ENCODE peak calls at places on chromosomes 13 and 19, in ten cellular contexts. I is neural progenitor cell, A is spleen, Y is K562, L is lung, W is heart left ventricle, Z is neuronal stem cell, P is endothelial cell of umbilical vein, G is cardiac muscle cell, J is thoracic aorta. C is an unnamed sample.

GRCh38 chr19:16814526-16815100 is 14.6 kb upstream of the SIN3B start:
- DNase-seq in A (no peak), Z (no peak), G (no peak), I (no peak), W (no peak), P (no peak), Y (no peak), L (no peak), J (no peak), C (no peak)

GRCh38 chr19:54388803-54389144 is 24.0 kb upstream of the LAIR1 start:
- DNase-seq in Y (no peak), L (no peak), W (no peak), G (no peak), J (no peak), A (no peak), I (no peak), P (no peak), Z (no peak), C (no peak)

GRCh38 chr19:55667958-55668357 is 7.1 kb upstream of the EPN1 start:
- DNase-seq in G (no peak), P (no peak), A (no peak), Z (no peak), J (no peak), L (no peak), I (no peak), Y (no peak), W (no peak), C (no peak)

GRCh38 chr19:28828276-28828870 is 384.6 kb downstream of the UQCRFS1 start:
- DNase-seq in J (no peak), G (no peak), P (no peak), I (no peak), Z (no peak), L (no peak), W (no peak), Y (no peak), A (no peak), C (no peak)

GRCh38 chr13:42039457-42039945 is 8.9 kb upstream of the DGKH start:
- DNase-seq in P (no peak), Y (no peak), I (no peak), G (no peak), L (no peak), W (no peak), Z (peak; percentile 12), A (no peak), J (no peak), C (no peak)

GRCh38 chr13:35343417-35343816 is 133.1 kb downstream of the MAB21L1 start:
- DNase-seq in Z (no peak), I (no peak), J (no peak), P (no peak), A (no peak), W (no peak), Y (no peak), L (no peak), G (no peak), C (no peak)

GRCh38 chr19:1357695-1358094 is 26.0 kb upstream of the NDUFS7 start:
- DNase-seq in W (no peak), Y (no peak), Z (no peak), G (no peak), P (no peak), L (no peak), J (no peak), I (peak; percentile 82), A (no peak), C (no peak)

GRCh38 chr13:45142440-45143345 is 22.4 kb downstream of the GTF2F2 start:
- DNase-seq in Y (no peak), A (no peak), G (no peak), Z (no peak), I (peak; percentile 5), L (no peak), P (peak; percentile 49), W (no peak), J (no peak), C (no peak)

GRCh38 chr19:53991224-53992113 is at the start of gene CACNG6:
- DNase-seq in G (peak; percentile 94), W (no peak), I (peak; percentile 72), Y (no peak), J (no peak), A (no peak), P (peak; percentile 56), Z (peak; percentile 43), L (peak; percentile 33), C (no peak)

GRCh38 chr19:49689133-49690072 is at the start of gene ADM5:
- DNase-seq in G (peak; percentile 34), L (no peak), Y (no peak), W (no peak), J (no peak), A (peak; percentile 84), Z (no peak), I (peak; percentile 56), P (peak; percentile 54), C (peak; percentile 35)
- H3K27ac ChIP-seq in G (peak within 1 kb of the TSS; percentile 57), L (peak within 1 kb of the TSS; percentile 77), Y (no peak within 1 kb of the TSS), W (peak within 1 kb of the TSS; percentile 75), J (peak within 1 kb of the TSS; percentile 23), A (peak within 1 kb of the TSS; percentile 35), Z (peak within 1 kb of the TSS; percentile 93), I (peak within 1 kb of the TSS; percentile 86), P (no peak within 1 kb of the TSS), C (peak within 1 kb of the TSS; percentile 44)

GRCh38 chr13:99218969-99219368 is 18.3 kb downstream of the UBAC2 start:
- DNase-seq in W (no peak), P (no peak), A (no peak), Z (no peak), I (no peak), L (no peak), G (no peak), Y (no peak), J (no peak), C (peak; percentile 85)

GRCh38 chr13:99218126-99218525 is 17.5 kb downstream of the UBAC2 start:
- DNase-seq in L (no peak), J (no peak), G (no peak), A (no peak), P (no peak), I (no peak), W (no peak), Z (no peak), Y (no peak), C (no peak)

GRCh38 chr13:99221567-99222239 is 21.0 kb downstream of the UBAC2 start:
- DNase-seq in W (no peak), L (no peak), G (no peak), Z (no peak), J (no peak), I (no peak), A (no peak), P (no peak), Y (no peak), C (no peak)

GRCh38 chr13:99218545-99218944 is 17.9 kb downstream of the UBAC2 start:
- DNase-seq in P (peak; percentile 34), G (no peak), L (peak; percentile 54), W (peak; percentile 82), I (peak; percentile 21), Y (no peak), J (no peak), Z (no peak), A (no peak), C (no peak)

GRCh38 chr13:99220199-99220931 is 19.7 kb downstream of the UBAC2 start:
- DNase-seq in Y (no peak), L (no peak), G (no peak), P (no peak), I (no peak), W (no peak), Z (no peak), A (no peak), J (no peak), C (peak; percentile 59)
- H3K4me1 ChIP-seq in Y (peaks cover 9% of the 10 kb centered on the region), L (peaks cover 28% of the 10 kb centered on the region), G (peaks cover 20% of the 10 kb centered on the region), P (peaks cover 4% of the 10 kb centered on the region), I (peaks cover 28% of the 10 kb centered on the region), W (peaks cover 41% of the 10 kb centered on the region), Z (peaks cover 11% of the 10 kb centered on the region), A (peaks cover 81% of the 10 kb centered on the region), J (peaks cover 48% of the 10 kb centered on the region), C (peaks cover 83% of the 10 kb centered on the region)

DNA sequence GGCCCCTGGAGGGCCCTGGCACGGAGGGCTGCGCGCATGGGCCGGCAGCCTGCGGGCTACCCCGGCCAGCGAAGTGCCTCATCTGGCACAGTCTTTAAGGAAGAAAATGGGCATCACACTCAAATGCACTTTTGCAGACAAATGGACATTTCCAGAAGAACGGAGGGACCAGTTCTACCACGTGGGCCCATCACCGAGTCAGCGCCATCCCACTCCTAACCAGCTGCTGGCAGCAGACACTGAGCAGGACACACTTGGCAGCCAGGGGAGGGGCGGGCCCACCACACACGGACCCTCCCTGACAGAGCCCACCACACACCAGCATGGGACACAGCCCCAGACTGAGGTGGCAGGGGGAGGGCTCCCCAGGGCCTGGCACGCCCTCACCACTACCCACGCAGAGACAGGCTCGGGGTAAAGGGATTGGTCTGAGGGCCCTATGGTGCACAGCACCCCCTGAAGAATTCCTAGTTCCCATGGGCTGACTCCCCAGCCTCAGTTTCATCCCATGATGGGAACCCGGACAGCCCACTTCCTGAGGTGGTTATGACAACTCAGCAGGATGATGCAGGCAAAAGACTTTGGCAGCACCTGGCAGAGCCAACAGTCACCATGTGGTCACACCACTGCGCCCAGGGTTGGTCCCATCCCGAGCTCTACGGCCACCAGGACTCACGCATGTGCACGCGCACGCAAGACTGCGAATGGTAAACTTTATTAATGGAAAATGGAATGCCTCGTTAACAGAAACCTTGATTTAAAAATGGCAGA is 18.7 kb upstream of the TINCR start:
- DNase-seq in Z (no peak), Y (no peak), G (no peak), W (no peak), A (no peak), J (no peak), P (no peak), L (no peak), I (no peak), C (no peak)
- H3K27ac ChIP-seq in Z (peak overlapping the region; percentile 85), Y (peak overlapping the region; percentile 85), G (peak overlapping the region; percentile 86), W (peak overlapping the region; percentile 32), A (no peak overlapping the region), J (no peak overlapping the region), P (no peak overlapping the region), L (no peak overlapping the region), I (peak overlapping the region; percentile 88), C (no peak overlapping the region)

DNA sequence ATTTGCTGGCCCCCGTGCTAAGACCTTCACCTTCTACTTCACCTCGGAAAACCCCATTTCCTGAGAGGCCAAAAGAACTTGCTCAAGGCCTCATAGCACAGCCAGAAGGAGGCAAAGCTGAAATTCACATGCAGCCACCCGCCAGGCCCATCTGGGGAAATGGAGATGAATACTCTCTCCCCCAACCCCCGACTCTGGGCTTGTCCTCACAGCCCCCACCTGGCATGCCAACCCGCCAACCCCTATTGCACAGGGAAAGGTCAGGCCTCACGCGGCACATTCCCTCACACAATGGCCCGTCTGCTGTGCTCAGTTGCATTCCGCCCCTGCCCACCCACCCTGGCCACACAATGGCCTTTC is 3.2 kb downstream of the PRX start:
- DNase-seq in A (no peak), I (peak; percentile 73), G (no peak), Z (no peak), P (no peak), L (no peak), J (no peak), W (no peak), Y (no peak), C (no peak)
- H3K4me1 ChIP-seq in A (peaks cover 12% of the 10 kb centered on the region), I (peaks cover 15% of the 10 kb centered on the region), G (peaks cover 15% of the 10 kb centered on the region), Z (peaks cover 11% of the 10 kb centered on the region), P (no peaks in the 10 kb centered on the region), L (peaks cover 5% of the 10 kb centered on the region), J (peaks cover 4% of the 10 kb centered on the region), W (peaks cover 17% of the 10 kb centered on the region), Y (peaks cover 50% of the 10 kb centered on the region), C (peaks cover 6% of the 10 kb centered on the region)

DNA sequence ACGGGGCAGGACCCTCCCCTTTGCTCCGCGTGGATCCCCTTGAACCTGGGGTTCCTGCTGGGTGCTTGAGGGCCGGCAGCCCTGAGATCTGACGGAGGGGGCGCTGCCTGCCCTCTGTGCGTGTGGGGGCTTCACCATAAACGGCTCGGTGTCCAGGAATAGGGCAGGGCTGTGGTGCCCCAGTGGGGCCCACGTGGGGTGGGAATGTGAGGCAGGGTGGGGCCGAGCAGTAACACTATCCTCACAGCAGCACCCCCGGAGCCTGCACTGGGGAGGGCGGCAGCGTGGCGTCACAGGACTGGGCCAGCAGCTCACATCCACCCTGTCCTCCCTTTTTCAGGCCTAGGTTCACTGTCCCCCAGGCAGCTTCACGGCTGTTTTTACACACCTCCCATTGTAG is 38.0 kb downstream of the GAS6 start:
- DNase-seq in L (no peak), W (no peak), A (no peak), P (no peak), Z (no peak), G (no peak), Y (no peak), I (no peak), J (no peak), C (no peak)
- H3K27ac ChIP-seq in L (no peak overlapping the region), W (no peak overlapping the region), A (no peak overlapping the region), P (no peak overlapping the region), Z (no peak overlapping the region), G (no peak overlapping the region), Y (no peak overlapping the region), I (no peak overlapping the region), J (no peak overlapping the region), C (no peak overlapping the region)